ENCODE peak calls at places on chromosomes 6 and 20, in six cellular contexts. H is chondrocyte, L is WTC11, Z is H9, P is lower leg skin, A is fibroblast of pulmonary artery. O is an unnamed sample.
A peak's percentile ranks its signal among the peaks of the same experiment; 100 is the strongest.

GRCh38 chr6:167826230-167827061 is at the start of gene AFDN:
- DNase-seq in Z (peak; percentile 64), H (peak; percentile 94), A (peak; percentile 51), P (peak; percentile 50), L (peak; percentile 75), O (peak; percentile 78)

GRCh38 chr6:7390218-7390878 is 740 bp downstream of the RIOK1 start:
- DNase-seq in A (no peak), L (no peak), H (no peak), P (no peak), Z (no peak), O (no peak)

GRCh38 chr6:43740321-43740960 is 29.6 kb upstream of the VEGFA start:
- DNase-seq in H (peak; percentile 66), L (no peak), P (no peak), Z (peak; percentile 24), A (no peak), O (no peak)

GRCh38 chr6:42889815-42890214 is 10.4 kb downstream of the RPL7L1 start:
- DNase-seq in Z (no peak), H (no peak), L (no peak), A (no peak), P (no peak), O (no peak)

GRCh38 chr20:33433465-33433864 is 10.1 kb downstream of the SNTA1 start:
- DNase-seq in P (no peak), Z (no peak), L (no peak), A (no peak), H (no peak), O (no peak)

GRCh38 chr6:106339334-106340029 is 13.9 kb upstream of the ATG5 start:
- DNase-seq in A (peak; percentile 71), H (no peak), Z (peak; percentile 78), P (peak; percentile 43), L (peak; percentile 57), O (peak; percentile 58)

GRCh38 chr20:22371843-22372242 is 212.5 kb downstream of the FOXA2 start:
- DNase-seq in L (no peak), Z (no peak), H (no peak), A (no peak), P (no peak), O (no peak)

GRCh38 chr6:138862491-138862890 is 66.6 kb downstream of the ECT2L start:
- DNase-seq in L (no peak), H (no peak), A (no peak), Z (no peak), P (no peak), O (no peak)

GRCh38 chr6:113015249-113015648 is 668.1 kb downstream of the RFPL4B start:
- DNase-seq in A (peak; percentile 90), Z (no peak), P (no peak), L (no peak), H (no peak), O (no peak)

GRCh38 chr6:134035823-134036296 is 16.6 kb downstream of the SLC2A12 start:
- DNase-seq in P (no peak), L (no peak), A (peak; percentile 60), H (no peak), Z (no peak), O (no peak)

GRCh38 chr6:74434165-74434564 is 738.2 kb downstream of the CD109 start:
- DNase-seq in H (no peak), L (no peak), A (no peak), Z (no peak), P (no peak), O (no peak)

GRCh38 chr20:62898970-62899632 is 27.2 kb downstream of the DIDO1 start:
- DNase-seq in A (no peak), Z (no peak), H (no peak), L (no peak), P (no peak), O (no peak)

GRCh38 chr6:17710331-17710730 is 3.6 kb upstream of the NUP153 start:
- DNase-seq in Z (no peak), H (no peak), A (peak; percentile 29), P (no peak), L (no peak), O (no peak)

GRCh38 chr6:166580076-166581050 is 6.1 kb downstream of the RAMACL start:
- DNase-seq in P (no peak), Z (peak; percentile 19), L (no peak), A (no peak), H (no peak), O (no peak)

GRCh38 chr20:58008413-58008812 is 220.0 kb downstream of the ANKRD60 start:
- DNase-seq in Z (no peak), P (no peak), H (no peak), L (no peak), A (no peak), O (no peak)

GRCh38 chr6:116165596-116165995 is 39.7 kb upstream of the COL10A1 start:
- DNase-seq in H (no peak), P (no peak), L (no peak), A (no peak), Z (no peak), O (no peak)

GRCh38 chr6:53811082-53811481 is 16.3 kb downstream of the LRRC1 start:
- DNase-seq in H (no peak), A (no peak), L (no peak), P (peak; percentile 59), Z (peak; percentile 41), O (no peak)

GRCh38 chr6:134347916-134348805 is 30.2 kb upstream of the SGK1 start:
- DNase-seq in P (peak; percentile 49), L (no peak), A (peak; percentile 91), H (no peak), Z (no peak), O (no peak)

GRCh38 chr6:54194067-54194466 is 82.8 kb downstream of the MLIP start:
- DNase-seq in L (no peak), A (peak; percentile 54), H (no peak), P (no peak), Z (no peak), O (no peak)

GRCh38 chr6:130758818-130759217 is 68.4 kb upstream of the SMLR1 start:
- DNase-seq in L (no peak), H (no peak), Z (no peak), A (no peak), P (no peak), O (no peak)

GRCh38 chr6:26017567-26017966 is 55.0 kb downstream of the TRIM38 start:
- DNase-seq in P (peak; percentile 66), Z (peak; percentile 80), L (peak; percentile 83), A (peak; percentile 92), H (no peak), O (no peak)
- TF ChIP-seq CTCF in P (no peak), Z (peak; percentile 45), L (no peak), A (peak; percentile 57), H (no peak), O (no peak)

GRCh38 chr6:33880746-33881145 is 76.9 kb upstream of the MLN start:
- DNase-seq in Z (no peak), H (no peak), P (no peak), A (no peak), L (no peak), O (no peak)
- TF ChIP-seq CTCF in Z (no peak), H (no peak), P (no peak), A (no peak), L (no peak), O (no peak)

DNA sequence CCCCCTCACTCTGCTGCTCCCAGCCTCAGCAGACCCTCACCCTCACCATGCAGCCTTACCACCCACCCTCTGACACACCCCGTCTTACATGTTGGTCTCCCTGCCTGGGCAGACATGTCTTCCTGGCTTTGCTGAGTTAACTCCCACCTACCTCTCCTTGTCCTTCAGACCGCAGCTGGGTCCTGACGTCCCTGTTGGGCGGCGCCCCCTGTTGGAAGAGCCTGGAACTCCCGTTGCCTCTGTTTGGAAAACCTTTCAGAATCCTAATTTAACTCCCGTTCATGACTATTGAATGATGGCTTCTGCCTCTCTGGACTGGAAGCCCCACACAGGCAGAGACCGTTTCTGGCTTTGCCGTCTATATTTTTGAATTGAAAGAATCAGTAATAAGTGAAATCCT is 245.1 kb downstream of the MYLK4 start:
- DNase-seq in A (no peak), L (peak; percentile 80), H (no peak), Z (peak; percentile 77), P (no peak), O (peak; percentile 33)
- TF ChIP-seq CTCF in A (peak; percentile 39), L (peak; percentile 89), H (peak; percentile 63), Z (peak; percentile 94), P (no peak), O (peak; percentile 65)

GRCh38 chr20:10411673-10412072 is 22.3 kb downstream of the MKKS start:
- DNase-seq in P (no peak), L (no peak), A (no peak), Z (no peak), H (no peak), O (no peak)
- TF ChIP-seq CTCF in P (no peak), L (no peak), A (no peak), Z (no peak), H (no peak), O (no peak)

DNA sequence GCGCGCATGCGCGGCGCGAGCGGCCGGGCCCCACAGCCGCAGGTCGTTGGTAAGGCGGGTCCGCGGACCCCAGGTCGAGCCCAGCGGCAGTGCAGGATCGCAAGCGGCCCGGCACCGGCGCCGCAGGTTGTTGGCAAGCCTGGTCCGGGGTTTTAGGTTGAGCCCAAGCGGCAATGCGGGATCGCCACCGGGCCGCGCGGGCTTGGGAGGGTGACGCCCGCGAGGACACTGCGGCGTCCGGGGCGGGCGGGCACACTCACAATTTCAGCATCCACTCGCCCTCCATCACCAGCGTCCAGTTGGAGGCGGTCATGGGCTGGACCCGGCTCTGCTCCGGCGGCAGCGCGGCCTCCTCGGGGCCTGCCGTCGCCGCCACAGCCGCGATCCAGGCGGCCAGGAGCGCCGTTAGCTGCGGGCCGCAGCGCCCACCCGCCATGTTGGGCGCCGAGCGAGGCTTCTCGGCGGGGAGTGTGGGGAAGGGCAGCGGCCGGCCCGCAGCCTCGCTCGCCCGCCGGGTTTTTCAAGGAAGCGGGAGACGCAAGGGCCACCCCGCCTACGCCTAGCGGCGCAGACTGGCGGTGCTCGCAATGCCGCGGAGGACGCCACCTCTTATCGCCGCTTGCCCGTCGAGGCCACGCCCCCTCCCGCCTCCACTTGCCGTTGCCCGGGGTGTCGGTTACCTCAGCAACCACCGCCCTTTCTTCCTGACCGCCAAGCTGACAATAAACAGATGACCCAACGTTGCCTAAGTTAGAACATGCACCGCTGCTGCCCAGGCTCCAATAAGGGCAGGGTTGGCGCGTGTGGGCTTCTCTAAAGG is at the start of gene TMX4:
- DNase-seq in Z (peak; percentile 96), A (peak; percentile 98), P (peak; percentile 96), L (peak; percentile 97), H (peak; percentile 96), O (peak; percentile 99)
- TF ChIP-seq CTCF in Z (peak; percentile 55), A (no peak), P (peak; percentile 63), L (no peak), H (peak; percentile 75), O (peak; percentile 79)

GRCh38 chr6:111727798-111728197 is 122.1 kb upstream of the TRAF3IP2 start:
- DNase-seq in H (no peak), P (no peak), L (no peak), Z (no peak), A (peak; percentile 46), O (no peak)
- TF ChIP-seq CTCF in H (peak; percentile 65), P (no peak), L (peak; percentile 26), Z (peak; percentile 56), A (peak; percentile 42), O (peak; percentile 69)